ENCODE peak calls at places on chromosomes 12 and 14, in nine cellular contexts. One of them, this sample, is unnamed.

GRCh38 chr14:100063314-100063941 is 1.8 kb upstream of the EVL start:
- DNase-seq in A549: no peak
- DNase-seq in kidney epithelial cell: no peak
- DNase-seq in K562: no peak
- DNase-seq in foreskin fibroblast: no peak
- DNase-seq in thoracic aorta: no peak
- DNase-seq in effector memory CD4-positive, alpha-beta T cell: no peak
- DNase-seq in tibial artery: no peak
- DNase-seq in astrocyte: no peak
- DNase-seq in this sample: no peak

GRCh38 chr14:65098586-65098985 is 3.7 kb downstream of the MAX start:
- DNase-seq in thoracic aorta: no peak
- DNase-seq in effector memory CD4-positive, alpha-beta T cell: no peak
- DNase-seq in astrocyte: no peak
- DNase-seq in K562: no peak
- DNase-seq in A549: no peak
- DNase-seq in kidney epithelial cell: no peak
- DNase-seq in tibial artery: no peak
- DNase-seq in foreskin fibroblast: no peak
- DNase-seq in this sample: no peak

GRCh38 chr12:7112041-7112440 is 3.0 kb upstream of the C1RL start:
- DNase-seq in effector memory CD4-positive, alpha-beta T cell: no peak
- DNase-seq in foreskin fibroblast: no peak
- DNase-seq in kidney epithelial cell: no peak
- DNase-seq in K562: no peak
- DNase-seq in astrocyte: no peak
- DNase-seq in tibial artery: peak; percentile 24
- DNase-seq in thoracic aorta: no peak
- DNase-seq in A549: no peak
- DNase-seq in this sample: no peak

GRCh38 chr12:12081836-12082497 is 11.2 kb downstream of the BCL2L14 start:
- DNase-seq in astrocyte: no peak
- DNase-seq in A549: peak; percentile 78
- DNase-seq in tibial artery: no peak
- DNase-seq in kidney epithelial cell: no peak
- DNase-seq in foreskin fibroblast: peak; percentile 54
- DNase-seq in effector memory CD4-positive, alpha-beta T cell: no peak
- DNase-seq in K562: peak; percentile 57
- DNase-seq in thoracic aorta: no peak
- DNase-seq in this sample: no peak

GRCh38 chr12:90791445-90791844 is 163.5 kb downstream of the CCER1 start:
- DNase-seq in tibial artery: no peak
- DNase-seq in A549: no peak
- DNase-seq in foreskin fibroblast: peak; percentile 6
- DNase-seq in astrocyte: no peak
- DNase-seq in effector memory CD4-positive, alpha-beta T cell: no peak
- DNase-seq in thoracic aorta: no peak
- DNase-seq in kidney epithelial cell: no peak
- DNase-seq in K562: no peak
- DNase-seq in this sample: no peak

GRCh38 chr12:51090705-51091229 is 7.4 kb upstream of the CSRNP2 start:
- DNase-seq in K562: no peak
- DNase-seq in tibial artery: no peak
- DNase-seq in astrocyte: no peak
- DNase-seq in kidney epithelial cell: no peak
- DNase-seq in foreskin fibroblast: no peak
- DNase-seq in effector memory CD4-positive, alpha-beta T cell: no peak
- DNase-seq in thoracic aorta: no peak
- DNase-seq in A549: no peak
- DNase-seq in this sample: no peak

GRCh38 chr14:71629765-71630502 is 302.3 kb upstream of the RGS6 start:
- DNase-seq in tibial artery: no peak
- DNase-seq in A549: no peak
- DNase-seq in K562: no peak
- DNase-seq in thoracic aorta: no peak
- DNase-seq in astrocyte: no peak
- DNase-seq in effector memory CD4-positive, alpha-beta T cell: no peak
- DNase-seq in foreskin fibroblast: peak; percentile 54
- DNase-seq in kidney epithelial cell: no peak
- DNase-seq in this sample: no peak

GRCh38 chr12:113159937-113160336 is 10.4 kb downstream of the CFAP73 start:
- DNase-seq in astrocyte: no peak
- DNase-seq in thoracic aorta: no peak
- DNase-seq in tibial artery: no peak
- DNase-seq in A549: no peak
- DNase-seq in K562: no peak
- DNase-seq in kidney epithelial cell: no peak
- DNase-seq in effector memory CD4-positive, alpha-beta T cell: no peak
- DNase-seq in foreskin fibroblast: no peak
- DNase-seq in this sample: no peak

GRCh38 chr12:47816646-47817271 is 2.9 kb downstream of the HDAC7 start:
- DNase-seq in kidney epithelial cell: no peak
- DNase-seq in A549: no peak
- DNase-seq in thoracic aorta: no peak
- DNase-seq in foreskin fibroblast: peak; percentile 51
- DNase-seq in astrocyte: no peak
- DNase-seq in tibial artery: no peak
- DNase-seq in K562: no peak
- DNase-seq in effector memory CD4-positive, alpha-beta T cell: no peak
- DNase-seq in this sample: no peak

GRCh38 chr14:72630374-72630773 is 263.5 kb downstream of the DPF3 start:
- DNase-seq in astrocyte: no peak
- DNase-seq in effector memory CD4-positive, alpha-beta T cell: no peak
- DNase-seq in K562: no peak
- DNase-seq in thoracic aorta: no peak
- DNase-seq in foreskin fibroblast: no peak
- DNase-seq in tibial artery: no peak
- DNase-seq in A549: no peak
- DNase-seq in kidney epithelial cell: no peak
- DNase-seq in this sample: no peak

GRCh38 chr12:77795699-77796098 is 35.0 kb upstream of the NAV3 start:
- DNase-seq in effector memory CD4-positive, alpha-beta T cell: no peak
- DNase-seq in K562: no peak
- DNase-seq in tibial artery: no peak
- DNase-seq in foreskin fibroblast: peak; percentile 58
- DNase-seq in A549: no peak
- DNase-seq in thoracic aorta: no peak
- DNase-seq in astrocyte: peak; percentile 26
- DNase-seq in kidney epithelial cell: no peak
- DNase-seq in this sample: no peak

GRCh38 chr14:55458800-55459577 is 18.6 kb upstream of the TBPL2 start:
- DNase-seq in effector memory CD4-positive, alpha-beta T cell: no peak
- DNase-seq in thoracic aorta: no peak
- DNase-seq in kidney epithelial cell: no peak
- DNase-seq in foreskin fibroblast: peak; percentile 55
- DNase-seq in astrocyte: peak; percentile 65
- DNase-seq in tibial artery: no peak
- DNase-seq in K562: no peak
- DNase-seq in A549: no peak
- DNase-seq in this sample: no peak

GRCh38 chr14:85319998-85320397 is 209.9 kb upstream of the FLRT2 start:
- DNase-seq in kidney epithelial cell: peak; percentile 5
- DNase-seq in K562: no peak
- DNase-seq in thoracic aorta: no peak
- DNase-seq in tibial artery: no peak
- DNase-seq in effector memory CD4-positive, alpha-beta T cell: no peak
- DNase-seq in A549: no peak
- DNase-seq in foreskin fibroblast: peak; percentile 69
- DNase-seq in astrocyte: peak; percentile 65
- DNase-seq in this sample: no peak

GRCh38 chr12:67474934-67475620 is 173.5 kb upstream of the DYRK2 start:
- DNase-seq in K562: no peak
- DNase-seq in A549: no peak
- DNase-seq in foreskin fibroblast: peak; percentile 7
- DNase-seq in thoracic aorta: no peak
- DNase-seq in astrocyte: no peak
- DNase-seq in tibial artery: no peak
- DNase-seq in kidney epithelial cell: no peak
- DNase-seq in effector memory CD4-positive, alpha-beta T cell: no peak
- DNase-seq in this sample: no peak

GRCh38 chr12:104416637-104417036 is 40.1 kb upstream of the CHST11 start:
- DNase-seq in A549: no peak
- DNase-seq in tibial artery: no peak
- DNase-seq in effector memory CD4-positive, alpha-beta T cell: no peak
- DNase-seq in kidney epithelial cell: no peak
- DNase-seq in K562: no peak
- DNase-seq in astrocyte: no peak
- DNase-seq in thoracic aorta: no peak
- DNase-seq in foreskin fibroblast: no peak
- DNase-seq in this sample: no peak

GRCh38 chr14:56087824-56088571 is 30.2 kb upstream of the PELI2 start:
- DNase-seq in kidney epithelial cell: no peak
- DNase-seq in tibial artery: no peak
- DNase-seq in foreskin fibroblast: no peak
- DNase-seq in A549: no peak
- DNase-seq in effector memory CD4-positive, alpha-beta T cell: no peak
- DNase-seq in astrocyte: peak; percentile 71
- DNase-seq in K562: no peak
- DNase-seq in thoracic aorta: no peak
- DNase-seq in this sample: no peak

GRCh38 chr14:91381801-91382670 is 35.6 kb downstream of the CCDC88C start:
- DNase-seq in A549: no peak
- DNase-seq in K562: peak; percentile 61
- DNase-seq in foreskin fibroblast: no peak
- DNase-seq in effector memory CD4-positive, alpha-beta T cell: no peak
- DNase-seq in thoracic aorta: no peak
- DNase-seq in astrocyte: no peak
- DNase-seq in tibial artery: no peak
- DNase-seq in kidney epithelial cell: no peak
- DNase-seq in this sample: no peak

GRCh38 chr14:91382712-91383111 is 34.9 kb downstream of the CCDC88C start:
- DNase-seq in foreskin fibroblast: no peak
- DNase-seq in A549: no peak
- DNase-seq in effector memory CD4-positive, alpha-beta T cell: no peak
- DNase-seq in thoracic aorta: no peak
- DNase-seq in K562: no peak
- DNase-seq in astrocyte: no peak
- DNase-seq in kidney epithelial cell: no peak
- DNase-seq in tibial artery: no peak
- DNase-seq in this sample: no peak

GRCh38 chr14:91380610-91381371 is 36.8 kb downstream of the CCDC88C start:
- DNase-seq in K562: no peak
- DNase-seq in foreskin fibroblast: no peak
- DNase-seq in A549: no peak
- DNase-seq in astrocyte: peak; percentile 50
- DNase-seq in tibial artery: no peak
- DNase-seq in kidney epithelial cell: no peak
- DNase-seq in effector memory CD4-positive, alpha-beta T cell: no peak
- DNase-seq in thoracic aorta: no peak
- DNase-seq in this sample: peak; percentile 86

GRCh38 chr14:91385227-91385626 is 32.4 kb downstream of the CCDC88C start:
- DNase-seq in thoracic aorta: no peak
- DNase-seq in A549: no peak
- DNase-seq in K562: no peak
- DNase-seq in astrocyte: no peak
- DNase-seq in tibial artery: no peak
- DNase-seq in foreskin fibroblast: no peak
- DNase-seq in effector memory CD4-positive, alpha-beta T cell: no peak
- DNase-seq in kidney epithelial cell: no peak
- DNase-seq in this sample: no peak

DNA sequence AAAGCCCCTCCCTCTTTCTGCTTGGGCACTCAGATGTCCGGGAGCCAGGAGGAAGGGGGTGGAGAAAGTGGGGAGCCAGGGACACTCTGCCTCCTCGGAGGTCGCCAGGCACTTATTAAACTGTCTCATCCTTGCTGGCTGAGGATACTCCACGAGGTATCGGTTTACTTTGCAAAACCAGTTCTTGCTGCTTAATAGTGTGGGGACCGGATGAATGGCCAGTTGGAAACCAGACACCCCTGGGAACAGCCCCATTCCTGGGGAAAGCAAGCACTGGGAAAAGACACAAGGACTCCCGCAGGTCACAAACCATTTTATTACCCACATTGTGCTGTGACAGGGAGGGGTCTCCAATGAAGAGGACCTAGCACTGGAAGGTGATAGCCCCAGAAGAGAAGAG is 34.2 kb downstream of the CCDC88C start:
- DNase-seq in astrocyte: no peak
- DNase-seq in kidney epithelial cell: no peak
- DNase-seq in K562: no peak
- DNase-seq in tibial artery: no peak
- DNase-seq in A549: no peak
- DNase-seq in foreskin fibroblast: no peak
- DNase-seq in thoracic aorta: no peak
- DNase-seq in effector memory CD4-positive, alpha-beta T cell: no peak
- DNase-seq in this sample: no peak
- H3K4me3 ChIP-seq in astrocyte: no peak overlapping the region
- H3K4me3 ChIP-seq in kidney epithelial cell: no peak overlapping the region
- H3K4me3 ChIP-seq in K562: no peak overlapping the region
- H3K4me3 ChIP-seq in tibial artery: no peak overlapping the region
- H3K4me3 ChIP-seq in A549: no peak overlapping the region
- H3K4me3 ChIP-seq in foreskin fibroblast: no peak overlapping the region
- H3K4me3 ChIP-seq in thoracic aorta: no peak overlapping the region
- H3K4me3 ChIP-seq in effector memory CD4-positive, alpha-beta T cell: no peak overlapping the region
- H3K4me3 ChIP-seq in this sample: no peak overlapping the region

GRCh38 chr14:50082784-50083466 is 33.4 kb downstream of the VCPKMT start:
- DNase-seq in foreskin fibroblast: no peak
- DNase-seq in kidney epithelial cell: no peak
- DNase-seq in effector memory CD4-positive, alpha-beta T cell: peak; percentile 79
- DNase-seq in thoracic aorta: no peak
- DNase-seq in astrocyte: peak; percentile 68
- DNase-seq in tibial artery: no peak
- DNase-seq in A549: no peak
- DNase-seq in K562: no peak
- DNase-seq in this sample: no peak
- H3K4me3 ChIP-seq in foreskin fibroblast: no peak overlapping the region
- H3K4me3 ChIP-seq in kidney epithelial cell: no peak overlapping the region
- H3K4me3 ChIP-seq in effector memory CD4-positive, alpha-beta T cell: peak overlapping the region; percentile 34
- H3K4me3 ChIP-seq in thoracic aorta: no peak overlapping the region
- H3K4me3 ChIP-seq in astrocyte: no peak overlapping the region
- H3K4me3 ChIP-seq in tibial artery: no peak overlapping the region
- H3K4me3 ChIP-seq in A549: no peak overlapping the region
- H3K4me3 ChIP-seq in K562: no peak overlapping the region
- H3K4me3 ChIP-seq in this sample: no peak overlapping the region

GRCh38 chr12:107461222-107461980 is 224.2 kb upstream of the PWP1 start:
- DNase-seq in tibial artery: no peak
- DNase-seq in K562: no peak
- DNase-seq in effector memory CD4-positive, alpha-beta T cell: no peak
- DNase-seq in kidney epithelial cell: peak; percentile 19
- DNase-seq in astrocyte: peak; percentile 89
- DNase-seq in thoracic aorta: no peak
- DNase-seq in foreskin fibroblast: peak; percentile 80
- DNase-seq in A549: no peak
- DNase-seq in this sample: no peak
- H3K4me3 ChIP-seq in tibial artery: no peak overlapping the region
- H3K4me3 ChIP-seq in K562: no peak overlapping the region
- H3K4me3 ChIP-seq in effector memory CD4-positive, alpha-beta T cell: no peak overlapping the region
- H3K4me3 ChIP-seq in kidney epithelial cell: no peak overlapping the region
- H3K4me3 ChIP-seq in astrocyte: peak overlapping the region; percentile 27
- H3K4me3 ChIP-seq in thoracic aorta: no peak overlapping the region
- H3K4me3 ChIP-seq in foreskin fibroblast: no peak overlapping the region
- H3K4me3 ChIP-seq in A549: no peak overlapping the region
- H3K4me3 ChIP-seq in this sample: no peak overlapping the region

DNA sequence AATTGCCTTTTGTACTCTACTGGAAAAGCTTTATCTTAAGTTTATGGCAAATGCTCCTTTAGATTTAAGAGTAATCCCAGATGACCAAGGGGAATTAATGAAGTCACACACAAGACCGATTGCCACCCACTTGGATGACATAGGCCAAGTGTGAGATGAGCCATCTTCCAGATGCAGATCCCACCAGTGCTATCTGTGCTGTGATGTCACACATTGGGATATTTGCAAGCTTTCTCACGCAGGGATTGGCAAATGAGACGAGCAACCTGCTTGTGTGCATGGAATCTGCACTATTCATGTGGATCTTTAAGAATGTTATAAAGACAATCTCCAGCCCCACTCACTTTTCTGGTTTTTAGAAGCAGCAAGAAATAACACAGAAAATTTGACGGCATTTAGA is 602.1 kb upstream of the TMEM132C start:
- DNase-seq in tibial artery: no peak
- DNase-seq in kidney epithelial cell: no peak
- DNase-seq in effector memory CD4-positive, alpha-beta T cell: no peak
- DNase-seq in K562: no peak
- DNase-seq in thoracic aorta: no peak
- DNase-seq in A549: no peak
- DNase-seq in foreskin fibroblast: peak; percentile 39
- DNase-seq in astrocyte: peak; percentile 40
- DNase-seq in this sample: no peak
- H3K4me3 ChIP-seq in tibial artery: no peak overlapping the region
- H3K4me3 ChIP-seq in kidney epithelial cell: no peak overlapping the region
- H3K4me3 ChIP-seq in effector memory CD4-positive, alpha-beta T cell: no peak overlapping the region
- H3K4me3 ChIP-seq in K562: no peak overlapping the region
- H3K4me3 ChIP-seq in thoracic aorta: no peak overlapping the region
- H3K4me3 ChIP-seq in A549: no peak overlapping the region
- H3K4me3 ChIP-seq in foreskin fibroblast: no peak overlapping the region
- H3K4me3 ChIP-seq in astrocyte: no peak overlapping the region
- H3K4me3 ChIP-seq in this sample: no peak overlapping the region

This sample was measured in HL-60.